ENCODE peak calls at places on chromosomes 11 and 22, in eight cellular contexts. One of them, this sample, is unnamed.

GRCh38 chr11:74672956-74673895 is 58.0 kb downstream of the CHRDL2 start:
- DNase-seq in ACHN: peak
- DNase-seq in stimulated activated CD4-positive, alpha-beta T cell treated with anti-CD3 and anti-CD28 coated beads, Interleukin-4, amount 100 ng/mL, for 1 hour: no peak
- DNase-seq in NCI-H2081: peak
- DNase-seq in EL: peak
- DNase-seq in T-helper 22 cell: no peak
- DNase-seq in naive thymus-derived CD4-positive, alpha-beta T cell: no peak
- DNase-seq in ELR: peak
- DNase-seq in this sample: peak

GRCh38 chr11:79439430-79439892 is 1.4 kb downstream of the TENM4 start:
- DNase-seq in ACHN: no peak
- DNase-seq in stimulated activated CD4-positive, alpha-beta T cell treated with anti-CD3 and anti-CD28 coated beads, Interleukin-4, amount 100 ng/mL, for 1 hour: no peak
- DNase-seq in NCI-H2081: no peak
- DNase-seq in EL: no peak
- DNase-seq in T-helper 22 cell: no peak
- DNase-seq in naive thymus-derived CD4-positive, alpha-beta T cell: no peak
- DNase-seq in ELR: peak
- DNase-seq in this sample: peak

GRCh38 chr22:48704335-48704734 is 1123.3 kb downstream of the BRD1 start:
- DNase-seq in ACHN: no peak
- DNase-seq in stimulated activated CD4-positive, alpha-beta T cell treated with anti-CD3 and anti-CD28 coated beads, Interleukin-4, amount 100 ng/mL, for 1 hour: no peak
- DNase-seq in NCI-H2081: no peak
- DNase-seq in EL: no peak
- DNase-seq in T-helper 22 cell: no peak
- DNase-seq in naive thymus-derived CD4-positive, alpha-beta T cell: no peak
- DNase-seq in ELR: no peak
- DNase-seq in this sample: no peak

GRCh38 chr11:132024587-132025295 is 654.3 kb downstream of the NTM start:
- DNase-seq in ACHN: peak
- DNase-seq in stimulated activated CD4-positive, alpha-beta T cell treated with anti-CD3 and anti-CD28 coated beads, Interleukin-4, amount 100 ng/mL, for 1 hour: no peak
- DNase-seq in NCI-H2081: no peak
- DNase-seq in EL: peak
- DNase-seq in T-helper 22 cell: no peak
- DNase-seq in naive thymus-derived CD4-positive, alpha-beta T cell: no peak
- DNase-seq in ELR: peak
- DNase-seq in this sample: peak

GRCh38 chr11:125569913-125570621 is 790 bp downstream of the EI24 start:
- DNase-seq in ACHN: peak
- DNase-seq in stimulated activated CD4-positive, alpha-beta T cell treated with anti-CD3 and anti-CD28 coated beads, Interleukin-4, amount 100 ng/mL, for 1 hour: no peak
- DNase-seq in NCI-H2081: no peak
- DNase-seq in EL: peak
- DNase-seq in T-helper 22 cell: no peak
- DNase-seq in naive thymus-derived CD4-positive, alpha-beta T cell: no peak
- DNase-seq in ELR: peak
- DNase-seq in this sample: peak

GRCh38 chr11:65135633-65136145 is 1.4 kb upstream of the SYVN1 start:
- DNase-seq in ACHN: no peak
- DNase-seq in stimulated activated CD4-positive, alpha-beta T cell treated with anti-CD3 and anti-CD28 coated beads, Interleukin-4, amount 100 ng/mL, for 1 hour: no peak
- DNase-seq in NCI-H2081: no peak
- DNase-seq in EL: no peak
- DNase-seq in T-helper 22 cell: no peak
- DNase-seq in naive thymus-derived CD4-positive, alpha-beta T cell: no peak
- DNase-seq in ELR: no peak
- DNase-seq in this sample: no peak

GRCh38 chr11:121437018-121437685 is 15.0 kb upstream of the SORL1 start:
- DNase-seq in ACHN: no peak
- DNase-seq in stimulated activated CD4-positive, alpha-beta T cell treated with anti-CD3 and anti-CD28 coated beads, Interleukin-4, amount 100 ng/mL, for 1 hour: no peak
- DNase-seq in NCI-H2081: no peak
- DNase-seq in EL: no peak
- DNase-seq in T-helper 22 cell: no peak
- DNase-seq in naive thymus-derived CD4-positive, alpha-beta T cell: no peak
- DNase-seq in ELR: no peak
- DNase-seq in this sample: peak

GRCh38 chr11:75668508-75669297 is at the start of gene MAP6:
- DNase-seq in ACHN: no peak
- DNase-seq in stimulated activated CD4-positive, alpha-beta T cell treated with anti-CD3 and anti-CD28 coated beads, Interleukin-4, amount 100 ng/mL, for 1 hour: peak
- DNase-seq in NCI-H2081: peak
- DNase-seq in EL: peak
- DNase-seq in T-helper 22 cell: no peak
- DNase-seq in naive thymus-derived CD4-positive, alpha-beta T cell: no peak
- DNase-seq in ELR: peak
- DNase-seq in this sample: peak

GRCh38 chr11:100719809-100720221 is 32.7 kb downstream of the ARHGAP42 start:
- DNase-seq in ACHN: peak
- DNase-seq in stimulated activated CD4-positive, alpha-beta T cell treated with anti-CD3 and anti-CD28 coated beads, Interleukin-4, amount 100 ng/mL, for 1 hour: no peak
- DNase-seq in NCI-H2081: peak
- DNase-seq in EL: peak
- DNase-seq in T-helper 22 cell: no peak
- DNase-seq in naive thymus-derived CD4-positive, alpha-beta T cell: no peak
- DNase-seq in ELR: peak
- DNase-seq in this sample: peak

GRCh38 chr11:62707277-62707771 is at the start of the genes BSCL2 and GNG3:
- DNase-seq in ACHN: no peak
- DNase-seq in stimulated activated CD4-positive, alpha-beta T cell treated with anti-CD3 and anti-CD28 coated beads, Interleukin-4, amount 100 ng/mL, for 1 hour: no peak
- DNase-seq in NCI-H2081: no peak
- DNase-seq in EL: no peak
- DNase-seq in T-helper 22 cell: no peak
- DNase-seq in naive thymus-derived CD4-positive, alpha-beta T cell: no peak
- DNase-seq in ELR: no peak
- DNase-seq in this sample: no peak

GRCh38 chr11:17508306-17508705 is 31.7 kb upstream of the ABCC8 start:
- DNase-seq in ACHN: peak
- DNase-seq in stimulated activated CD4-positive, alpha-beta T cell treated with anti-CD3 and anti-CD28 coated beads, Interleukin-4, amount 100 ng/mL, for 1 hour: no peak
- DNase-seq in NCI-H2081: no peak
- DNase-seq in EL: peak
- DNase-seq in T-helper 22 cell: no peak
- DNase-seq in naive thymus-derived CD4-positive, alpha-beta T cell: no peak
- DNase-seq in ELR: peak
- DNase-seq in this sample: no peak

GRCh38 chr11:8060801-8061554 is 20.0 kb upstream of the TUB start:
- DNase-seq in ACHN: no peak
- DNase-seq in stimulated activated CD4-positive, alpha-beta T cell treated with anti-CD3 and anti-CD28 coated beads, Interleukin-4, amount 100 ng/mL, for 1 hour: no peak
- DNase-seq in NCI-H2081: no peak
- DNase-seq in EL: peak
- DNase-seq in T-helper 22 cell: no peak
- DNase-seq in naive thymus-derived CD4-positive, alpha-beta T cell: no peak
- DNase-seq in ELR: peak
- DNase-seq in this sample: peak

GRCh38 chr22:41380993-41381328 is 781 bp upstream of the TEF start:
- DNase-seq in ACHN: peak
- DNase-seq in stimulated activated CD4-positive, alpha-beta T cell treated with anti-CD3 and anti-CD28 coated beads, Interleukin-4, amount 100 ng/mL, for 1 hour: no peak
- DNase-seq in NCI-H2081: no peak
- DNase-seq in EL: peak
- DNase-seq in T-helper 22 cell: no peak
- DNase-seq in naive thymus-derived CD4-positive, alpha-beta T cell: no peak
- DNase-seq in ELR: peak
- DNase-seq in this sample: peak

GRCh38 chr11:28674432-28675076 is 566.4 kb downstream of the METTL15 start:
- DNase-seq in ACHN: peak
- DNase-seq in stimulated activated CD4-positive, alpha-beta T cell treated with anti-CD3 and anti-CD28 coated beads, Interleukin-4, amount 100 ng/mL, for 1 hour: no peak
- DNase-seq in NCI-H2081: peak
- DNase-seq in EL: peak
- DNase-seq in T-helper 22 cell: no peak
- DNase-seq in naive thymus-derived CD4-positive, alpha-beta T cell: no peak
- DNase-seq in ELR: peak
- DNase-seq in this sample: no peak

GRCh38 chr22:38796262-38796957 is 2.5 kb upstream of the DNAL4 start:
- DNase-seq in ACHN: peak
- DNase-seq in stimulated activated CD4-positive, alpha-beta T cell treated with anti-CD3 and anti-CD28 coated beads, Interleukin-4, amount 100 ng/mL, for 1 hour: no peak
- DNase-seq in NCI-H2081: no peak
- DNase-seq in EL: no peak
- DNase-seq in T-helper 22 cell: no peak
- DNase-seq in naive thymus-derived CD4-positive, alpha-beta T cell: no peak
- DNase-seq in ELR: peak
- DNase-seq in this sample: no peak

GRCh38 chr11:118980191-118980881 is 8.8 kb downstream of the FOXR1 start:
- DNase-seq in ACHN: no peak
- DNase-seq in stimulated activated CD4-positive, alpha-beta T cell treated with anti-CD3 and anti-CD28 coated beads, Interleukin-4, amount 100 ng/mL, for 1 hour: no peak
- DNase-seq in NCI-H2081: no peak
- DNase-seq in EL: no peak
- DNase-seq in T-helper 22 cell: no peak
- DNase-seq in naive thymus-derived CD4-positive, alpha-beta T cell: no peak
- DNase-seq in ELR: no peak
- DNase-seq in this sample: no peak

GRCh38 chr11:47055534-47055933 is 119.0 kb downstream of the CSTPP1 start:
- DNase-seq in ACHN: no peak
- DNase-seq in stimulated activated CD4-positive, alpha-beta T cell treated with anti-CD3 and anti-CD28 coated beads, Interleukin-4, amount 100 ng/mL, for 1 hour: no peak
- DNase-seq in NCI-H2081: no peak
- DNase-seq in EL: no peak
- DNase-seq in T-helper 22 cell: no peak
- DNase-seq in naive thymus-derived CD4-positive, alpha-beta T cell: no peak
- DNase-seq in ELR: no peak
- DNase-seq in this sample: no peak

GRCh38 chr11:133403900-133404299 is 128.4 kb downstream of the OPCML start:
- DNase-seq in ACHN: peak
- DNase-seq in stimulated activated CD4-positive, alpha-beta T cell treated with anti-CD3 and anti-CD28 coated beads, Interleukin-4, amount 100 ng/mL, for 1 hour: no peak
- DNase-seq in NCI-H2081: no peak
- DNase-seq in EL: no peak
- DNase-seq in T-helper 22 cell: no peak
- DNase-seq in naive thymus-derived CD4-positive, alpha-beta T cell: no peak
- DNase-seq in ELR: no peak
- DNase-seq in this sample: no peak

GRCh38 chr11:75931124-75931523 is 116.1 kb downstream of the UVRAG start:
- DNase-seq in ACHN: no peak
- DNase-seq in stimulated activated CD4-positive, alpha-beta T cell treated with anti-CD3 and anti-CD28 coated beads, Interleukin-4, amount 100 ng/mL, for 1 hour: no peak
- DNase-seq in NCI-H2081: no peak
- DNase-seq in EL: peak
- DNase-seq in T-helper 22 cell: no peak
- DNase-seq in naive thymus-derived CD4-positive, alpha-beta T cell: no peak
- DNase-seq in ELR: peak
- DNase-seq in this sample: peak

GRCh38 chr11:8698917-8699441 is 16.4 kb downstream of the RPL27A start:
- DNase-seq in ACHN: no peak
- DNase-seq in stimulated activated CD4-positive, alpha-beta T cell treated with anti-CD3 and anti-CD28 coated beads, Interleukin-4, amount 100 ng/mL, for 1 hour: no peak
- DNase-seq in NCI-H2081: no peak
- DNase-seq in EL: no peak
- DNase-seq in T-helper 22 cell: no peak
- DNase-seq in naive thymus-derived CD4-positive, alpha-beta T cell: no peak
- DNase-seq in ELR: no peak
- DNase-seq in this sample: no peak

GRCh38 chr11:104995001-104995408 is 26.6 kb upstream of the CASP4 start:
- DNase-seq in ACHN: no peak
- DNase-seq in stimulated activated CD4-positive, alpha-beta T cell treated with anti-CD3 and anti-CD28 coated beads, Interleukin-4, amount 100 ng/mL, for 1 hour: no peak
- DNase-seq in NCI-H2081: peak
- DNase-seq in EL: no peak
- DNase-seq in T-helper 22 cell: no peak
- DNase-seq in naive thymus-derived CD4-positive, alpha-beta T cell: no peak
- DNase-seq in ELR: no peak
- DNase-seq in this sample: no peak

GRCh38 chr22:41178425-41178975 is 26.6 kb upstream of the L3MBTL2 start:
- DNase-seq in ACHN: no peak
- DNase-seq in stimulated activated CD4-positive, alpha-beta T cell treated with anti-CD3 and anti-CD28 coated beads, Interleukin-4, amount 100 ng/mL, for 1 hour: no peak
- DNase-seq in NCI-H2081: no peak
- DNase-seq in EL: no peak
- DNase-seq in T-helper 22 cell: no peak
- DNase-seq in naive thymus-derived CD4-positive, alpha-beta T cell: no peak
- DNase-seq in ELR: no peak
- DNase-seq in this sample: no peak

GRCh38 chr11:75639752-75640151 is 29.1 kb downstream of the MAP6 start:
- DNase-seq in ACHN: no peak
- DNase-seq in stimulated activated CD4-positive, alpha-beta T cell treated with anti-CD3 and anti-CD28 coated beads, Interleukin-4, amount 100 ng/mL, for 1 hour: no peak
- DNase-seq in NCI-H2081: peak
- DNase-seq in EL: peak
- DNase-seq in T-helper 22 cell: no peak
- DNase-seq in naive thymus-derived CD4-positive, alpha-beta T cell: no peak
- DNase-seq in ELR: no peak
- DNase-seq in this sample: no peak

GRCh38 chr11:37506516-37506915 is 908.5 kb upstream of the RAG2 start:
- DNase-seq in ACHN: no peak
- DNase-seq in stimulated activated CD4-positive, alpha-beta T cell treated with anti-CD3 and anti-CD28 coated beads, Interleukin-4, amount 100 ng/mL, for 1 hour: no peak
- DNase-seq in NCI-H2081: no peak
- DNase-seq in EL: no peak
- DNase-seq in T-helper 22 cell: no peak
- DNase-seq in naive thymus-derived CD4-positive, alpha-beta T cell: no peak
- DNase-seq in ELR: no peak
- DNase-seq in this sample: no peak

GRCh38 chr11:74989269-74989655 is 529 bp downstream of the NEU3 start:
- DNase-seq in ACHN: no peak
- DNase-seq in stimulated activated CD4-positive, alpha-beta T cell treated with anti-CD3 and anti-CD28 coated beads, Interleukin-4, amount 100 ng/mL, for 1 hour: no peak
- DNase-seq in NCI-H2081: no peak
- DNase-seq in EL: peak
- DNase-seq in T-helper 22 cell: no peak
- DNase-seq in naive thymus-derived CD4-positive, alpha-beta T cell: no peak
- DNase-seq in ELR: peak
- DNase-seq in this sample: peak

This sample was measured in mammary epithelial cell.